ENCODE peak calls at places on chromosomes 11 and 22, in five cellular contexts. H is NCI-H345, T is stromal cell of bone marrow, M is activated gamma-delta T cell, Y is RKO. R is an unnamed sample.

GRCh38 chr11:2215561-2216399 is 44.2 kb upstream of the TH start:
- DNase-seq in T (no peak), M (no peak), H (no peak), Y (no peak), R (no peak)

GRCh38 chr11:66335531-66336233 is 552 bp downstream of the RIN1 start:
- DNase-seq in Y (peak; percentile 66), H (no peak), T (no peak), M (no peak), R (peak; percentile 57)

GRCh38 chr22:41998361-41999261 is at the start of gene WBP2NL:
- DNase-seq in T (peak; percentile 47), H (peak; percentile 79), Y (no peak), M (peak; percentile 67), R (peak; percentile 82)

GRCh38 chr22:50727678-50728522 is 10.1 kb upstream of the ACR start:
- DNase-seq in H (no peak), T (no peak), Y (no peak), M (no peak), R (no peak)

GRCh38 chr11:120511804-120512726 is 517 bp downstream of the GRIK4 start:
- DNase-seq in M (no peak), T (no peak), Y (no peak), H (no peak), R (no peak)

GRCh38 chr22:37792494-37792893 is 15.2 kb upstream of the GCAT start:
- DNase-seq in H (no peak), T (no peak), Y (no peak), M (no peak), R (no peak)

GRCh38 chr22:39205344-39206021 is 39.3 kb downstream of the PDGFB start:
- DNase-seq in H (no peak), Y (peak; percentile 57), T (peak; percentile 44), M (peak; percentile 23), R (peak; percentile 74)

GRCh38 chr11:17434108-17434507 is 42.5 kb downstream of the ABCC8 start:
- DNase-seq in M (no peak), Y (no peak), T (no peak), H (no peak), R (no peak)

GRCh38 chr11:93116641-93117577 is 80.9 kb downstream of the SLC36A4 start:
- DNase-seq in H (no peak), Y (no peak), T (no peak), M (no peak), R (no peak)

GRCh38 chr22:32830473-32830872 is 29.0 kb downstream of the TIMP3 start:
- DNase-seq in Y (no peak), T (no peak), H (no peak), M (no peak), R (no peak)

GRCh38 chr11:69662806-69663205 is 12.3 kb downstream of the LTO1 start:
- DNase-seq in M (no peak), Y (no peak), T (no peak), H (no peak), R (no peak)

GRCh38 chr22:32013200-32013599 is 29.9 kb upstream of the SLC5A1 start:
- DNase-seq in H (no peak), M (no peak), T (no peak), Y (no peak), R (no peak)